ENCODE peak calls at places on chromosome 11, in four cellular contexts. X, U, R and E are unnamed samples. For H3K27me3 and H3K36me3, the result is how much of the 10 kb centered on the place peaks cover.

GRCh38 chr11:59206635-59207034 is 6.1 kb downstream of the MPEG1 start:
- DNase-seq in X (peak), U (no peak), R (no peak), E (peak)

GRCh38 chr11:123624974-123625373 is 29.4 kb downstream of the SCN3B start:
- DNase-seq in X (no peak), U (no peak), R (no peak), E (no peak)

GRCh38 chr11:123521930-123522329 is 91.9 kb downstream of the GRAMD1B start:
- DNase-seq in X (no peak), U (no peak), R (no peak), E (no peak)

GRCh38 chr11:70140859-70141489 is 62.1 kb upstream of the FADD start:
- DNase-seq in X (no peak), U (no peak), R (no peak), E (no peak)

GRCh38 chr11:66687831-66688281 is 10.2 kb upstream of the RBM4B start:
- DNase-seq in X (no peak), U (no peak), R (no peak), E (peak)

GRCh38 chr11:133894956-133895549 is 49.7 kb upstream of the SPATA19 start:
- DNase-seq in X (no peak), U (no peak), R (no peak), E (peak)

GRCh38 chr11:110148775-110149744 is 55.9 kb downstream of the ZC3H12C start:
- DNase-seq in X (no peak), U (no peak), R (no peak), E (no peak)

GRCh38 chr11:13720940-13721339 is 52.5 kb downstream of the FAR1 start:
- DNase-seq in X (no peak), U (no peak), R (no peak), E (no peak)

GRCh38 chr11:131767421-131767820 is 397.0 kb downstream of the NTM start:
- DNase-seq in X (no peak), U (no peak), R (no peak), E (no peak)

GRCh38 chr11:2382927-2383822 is 6.1 kb downstream of the CD81 start:
- DNase-seq in X (no peak), U (no peak), R (no peak), E (no peak)

GRCh38 chr11:62033191-62034044 is 66.0 kb upstream of the FTH1 start:
- DNase-seq in X (peak), U (no peak), R (no peak), E (no peak)

GRCh38 chr11:56932572-56933235 is 56.0 kb upstream of the OR5AK2 start:
- DNase-seq in X (no peak), U (no peak), R (no peak), E (no peak)

GRCh38 chr11:6609502-6610015 is 2.5 kb downstream of the TAF10 start:
- DNase-seq in X (no peak), U (no peak), R (no peak), E (no peak)

GRCh38 chr11:76918941-76919386 is 58.2 kb downstream of the ACER3 start:
- DNase-seq in X (peak), U (no peak), R (peak), E (peak)

GRCh38 chr11:120929664-120930154 is 94.2 kb upstream of the TBCEL start:
- DNase-seq in X (no peak), U (no peak), R (peak), E (peak)

GRCh38 chr11:31480930-31481329 is 28.5 kb downstream of the IMMP1L start:
- DNase-seq in X (no peak), U (no peak), R (no peak), E (no peak)

GRCh38 chr11:30916764-30917163 is 330.6 kb upstream of the MPPED2 start:
- DNase-seq in X (no peak), U (no peak), R (no peak), E (no peak)

GRCh38 chr11:108037636-108038035 is 28.9 kb downstream of the CUL5 start:
- DNase-seq in X (no peak), U (no peak), R (no peak), E (no peak)

GRCh38 chr11:134331565-134332188 is at the start of gene GLB1L2:
- DNase-seq in X (peak), U (peak), R (peak), E (peak)

GRCh38 chr11:73931039-73931645 is 19.7 kb upstream of the DNAJB13 start:
- DNase-seq in X (no peak), U (no peak), R (peak), E (peak)

GRCh38 chr11:96293583-96293982 is 49.4 kb downstream of the MAML2 start:
- DNase-seq in X (no peak), U (no peak), R (no peak), E (no peak)

GRCh38 chr11:134642206-134642605 is 230.2 kb upstream of the B3GAT1 start:
- DNase-seq in X (no peak), U (no peak), R (no peak), E (no peak)

GRCh38 chr11:76770642-76771445 is 12.3 kb upstream of the TSKU start:
- DNase-seq in X (peak), U (no peak), R (no peak), E (peak)

GRCh38 chr11:79768343-79768742 is 327.5 kb upstream of the TENM4 start:
- DNase-seq in X (no peak), U (no peak), R (no peak), E (no peak)

GRCh38 chr11:43736502-43737193 is 56.1 kb downstream of the HSD17B12 start:
- DNase-seq in X (no peak), U (no peak), R (no peak), E (no peak)

GRCh38 chr11:75532200-75532972 is 6.6 kb upstream of the GDPD5 start:
- DNase-seq in X (peak), U (peak), R (peak), E (peak)

GRCh38 chr11:69513196-69513595 is 31.7 kb downstream of the LINC01488 start:
- DNase-seq in X (no peak), U (no peak), R (no peak), E (peak)

GRCh38 chr11:130692220-130692619 is 224.1 kb downstream of the SNX19 start:
- DNase-seq in X (no peak), U (no peak), R (no peak), E (no peak)

GRCh38 chr11:111206472-111206871 is 39.1 kb upstream of the POU2AF2 start:
- DNase-seq in X (no peak), U (no peak), R (no peak), E (no peak)

GRCh38 chr11:59584294-59584693 is 31.3 kb downstream of the OSBP start:
- DNase-seq in X (no peak), U (no peak), R (no peak), E (no peak)

GRCh38 chr11:10603721-10604297 is 35.3 kb upstream of the LYVE1 start:
- DNase-seq in X (no peak), U (no peak), R (no peak), E (no peak)

GRCh38 chr11:88522624-88523361 is 185.3 kb upstream of the CTSC start:
- DNase-seq in X (no peak), U (no peak), R (no peak), E (no peak)

GRCh38 chr11:44579172-44579804 is 13.8 kb downstream of the CD82 start:
- DNase-seq in X (no peak), U (no peak), R (no peak), E (peak)

GRCh38 chr11:134592391-134592990 is 180.4 kb upstream of the B3GAT1 start:
- DNase-seq in X (no peak), U (no peak), R (peak), E (peak)

GRCh38 chr11:86806903-86807302 is 6.6 kb downstream of the PRSS23 start:
- DNase-seq in X (no peak), U (no peak), R (no peak), E (no peak)

GRCh38 chr11:92311616-92312449 is 87.2 kb downstream of the FAT3 start:
- DNase-seq in X (no peak), U (no peak), R (no peak), E (peak)

GRCh38 chr11:61742391-61742790 is 10.0 kb upstream of the MYRF start:
- DNase-seq in X (peak), U (no peak), R (no peak), E (no peak)

GRCh38 chr11:11553595-11553994 is 68.2 kb downstream of the GALNT18 start:
- DNase-seq in X (no peak), U (no peak), R (no peak), E (no peak)

GRCh38 chr11:6362185-6362867 is 27.9 kb upstream of the SMPD1 start:
- DNase-seq in X (no peak), U (no peak), R (no peak), E (no peak)

GRCh38 chr11:35953081-35953480 is 9.2 kb downstream of the LDLRAD3 start:
- DNase-seq in X (no peak), U (no peak), R (no peak), E (no peak)

GRCh38 chr11:125165664-125166346 is 1.3 kb downstream of the PKNOX2 start:
- DNase-seq in X (no peak), U (no peak), R (no peak), E (peak)

GRCh38 chr11:125167954-125168821 is 3.6 kb downstream of the PKNOX2 start:
- DNase-seq in X (no peak), U (no peak), R (no peak), E (no peak)

GRCh38 chr11:125167292-125167953 is 2.9 kb downstream of the PKNOX2 start:
- DNase-seq in X (no peak), U (no peak), R (peak), E (peak)

GRCh38 chr11:125166347-125166841 is 1.8 kb downstream of the PKNOX2 start:
- DNase-seq in X (no peak), U (no peak), R (peak), E (peak)

DNA sequence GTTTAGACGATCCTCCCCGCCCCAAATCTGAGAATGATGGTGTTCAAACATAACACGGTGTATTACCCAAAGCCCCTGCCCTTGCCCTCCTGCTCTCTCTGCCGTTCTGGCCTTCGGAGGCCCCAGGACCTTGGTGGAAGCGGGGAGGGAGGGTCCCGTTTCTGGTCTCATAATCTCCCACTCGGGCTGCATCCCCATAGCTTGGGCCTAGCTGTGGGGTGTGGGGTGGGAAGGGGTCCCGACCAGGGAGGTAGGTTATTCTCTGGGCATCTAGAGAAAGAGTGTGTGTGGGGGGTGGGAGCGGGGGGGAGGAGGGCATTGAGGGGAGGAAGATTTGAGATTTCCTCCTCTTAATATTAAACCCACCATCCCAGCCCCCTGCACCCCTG is 2.3 kb downstream of the PKNOX2 start:
- DNase-seq in X (no peak), U (no peak), R (no peak), E (peak)
- H3K4me3 ChIP-seq in X (peak), U (no peak), R (peak), E (peak)

DNA sequence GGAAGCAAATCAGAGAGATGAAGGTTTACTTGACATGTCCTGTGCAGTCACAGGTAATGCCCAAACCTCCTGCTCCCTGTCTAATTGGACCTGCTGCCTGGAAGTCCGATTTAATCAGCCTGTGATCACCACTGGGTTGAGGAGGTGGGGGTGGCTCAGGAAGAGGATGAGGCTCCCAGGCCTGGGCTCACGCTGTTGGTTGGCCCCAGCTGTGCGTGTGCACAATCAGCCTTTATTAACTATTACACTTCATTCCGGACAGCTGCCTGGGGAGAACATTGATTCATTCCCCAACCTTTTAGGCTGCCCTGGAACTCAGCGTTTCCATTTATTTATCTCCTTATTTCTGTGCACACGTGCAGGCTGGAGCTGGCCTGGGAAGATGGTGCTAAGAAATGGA is 123.5 kb downstream of the DSCAML1 start:
- DNase-seq in X (no peak), U (no peak), R (no peak), E (no peak)
- H3K27me3 ChIP-seq in X (under half), U (under half), R (under half), E (under half)

GRCh38 chr11:83161610-83162199 is 4.8 kb downstream of the PCF11 start:
- DNase-seq in X (no peak), U (no peak), R (no peak), E (no peak)
- H3K36me3 ChIP-seq in X (under half), U (under half), R (under half), E (under half)

GRCh38 chr11:64358907-64359711 is at the start of gene RPS6KA4:
- DNase-seq in X (peak), U (peak), R (peak), E (peak)

GRCh38 chr11:64357446-64357845 is 1.5 kb upstream of the RPS6KA4 start:
- DNase-seq in X (no peak), U (no peak), R (no peak), E (no peak)

GRCh38 chr11:64358536-64358906 is 441 bp upstream of the RPS6KA4 start:
- DNase-seq in X (no peak), U (no peak), R (no peak), E (no peak)

GRCh38 chr11:64356498-64357411 is 2.2 kb upstream of the RPS6KA4 start:
- DNase-seq in X (no peak), U (no peak), R (peak), E (peak)

DNA sequence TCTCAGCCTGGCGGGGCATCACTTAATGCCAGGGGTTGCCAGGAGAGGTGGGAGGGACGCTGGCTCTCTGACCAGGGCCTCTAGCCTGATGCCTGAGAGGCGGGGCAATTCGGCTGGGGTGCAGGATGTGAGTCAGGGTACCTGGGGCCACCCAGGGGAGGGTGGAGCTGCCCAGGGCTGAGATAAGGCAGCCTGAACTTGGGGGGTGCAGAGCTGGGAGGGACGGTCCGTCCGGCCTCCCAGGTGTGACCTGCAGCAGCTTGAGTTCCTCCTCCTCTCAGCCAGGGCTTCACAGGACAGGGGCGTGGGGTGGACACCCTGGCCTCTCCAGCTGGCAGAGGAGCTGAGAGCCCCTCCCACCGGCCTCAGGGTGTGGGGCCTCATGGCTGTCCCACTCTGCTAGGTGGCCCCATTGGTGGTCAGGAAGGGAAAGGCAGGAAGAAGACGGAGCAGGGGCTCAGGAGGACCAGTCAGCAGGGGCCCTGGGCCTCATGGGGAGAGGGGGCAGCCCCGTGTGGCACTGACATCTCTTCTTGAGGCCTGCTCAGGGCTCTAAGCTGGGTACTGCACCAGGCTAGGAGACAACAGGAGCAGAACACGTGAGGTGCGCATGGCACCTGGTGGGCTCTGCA is 942 bp upstream of the RPS6KA4 start:
- DNase-seq in X (no peak), U (no peak), R (no peak), E (peak)
- H3K4me3 ChIP-seq in X (peak), U (peak), R (peak), E (no peak)

GRCh38 chr11:46277623-46278386 is at the start of gene CREB3L1:
- DNase-seq in X (no peak), U (no peak), R (no peak), E (peak)
- H3K27me3 ChIP-seq in X (under half), U (under half), R (under half), E (under half)

GRCh38 chr11:1281326-1281973 is 28.0 kb downstream of the TOLLIP start:
- DNase-seq in X (no peak), U (no peak), R (no peak), E (no peak)
- H3K36me3 ChIP-seq in X (under half), U (under half), R (under half), E (under half)

GRCh38 chr11:128523616-128524015 is 63.7 kb downstream of the ETS1 start:
- DNase-seq in X (no peak), U (no peak), R (no peak), E (no peak)
- H3K4me3 ChIP-seq in X (no peak), U (peak), R (no peak), E (no peak)

DNA sequence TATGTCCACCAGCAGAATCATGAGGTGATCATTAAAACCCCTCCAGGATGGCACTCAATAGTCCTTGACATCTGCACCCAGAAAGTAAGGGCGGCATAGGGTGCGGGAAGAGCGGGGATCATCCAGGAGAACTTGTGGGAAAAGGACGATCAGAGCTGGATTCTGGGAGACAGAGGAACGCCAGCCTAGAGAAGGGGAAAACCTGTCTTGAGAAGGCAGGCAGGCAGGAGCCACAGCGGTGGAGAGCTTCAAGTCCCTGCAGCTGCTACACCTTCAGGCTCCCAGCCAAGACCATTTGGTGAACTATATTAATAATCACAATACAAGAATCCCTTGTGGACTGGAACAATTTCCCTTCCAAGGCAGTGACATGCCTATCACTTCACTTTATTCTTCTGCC is 134.3 kb downstream of the BUD13 start:
- DNase-seq in X (no peak), U (no peak), R (no peak), E (no peak)
- H3K27me3 ChIP-seq in X (under half), U (under half), R (under half), E (under half)

DNA sequence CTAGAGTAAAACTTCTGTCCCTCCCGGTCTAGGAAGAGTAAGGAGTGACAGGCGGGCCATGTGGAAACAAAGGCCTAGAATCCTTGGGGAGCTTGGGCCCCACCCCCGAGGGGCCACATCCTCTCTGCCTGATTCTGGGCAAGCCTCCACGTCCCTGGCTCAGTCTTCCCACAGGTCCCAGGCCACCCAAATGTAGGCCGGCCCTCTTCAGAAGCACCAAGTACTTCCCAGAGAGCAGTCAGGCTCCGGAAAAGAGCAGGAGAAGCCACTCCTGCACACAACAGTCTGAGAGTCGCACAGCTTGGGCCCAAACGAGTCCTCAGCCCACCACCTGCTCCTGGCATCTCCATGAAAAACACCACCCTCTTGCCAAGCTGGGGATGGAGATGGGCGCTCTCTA is 15.5 kb downstream of the EHD1 start:
- DNase-seq in X (no peak), U (no peak), R (no peak), E (peak)
- H3K36me3 ChIP-seq in X (under half), U (under half), R (under half), E (under half)